ENCODE peak calls at places on chromosomes 6 and 20, in four cellular contexts. P, Z, B and N are unnamed samples. For H3K4me1, the result is how much of the 10 kb centered on the place peaks cover.

GRCh38 chr6:136420853-136421252 is 129.4 kb downstream of the MAP7 start:
- DNase-seq in P (no peak), Z (no peak), B (no peak), N (no peak)

GRCh38 chr6:84568971-84569370 is 195.4 kb downstream of the TBX18 start:
- DNase-seq in P (no peak), Z (no peak), B (no peak), N (peak)

GRCh38 chr20:25282034-25282781 is 34.3 kb downstream of the PYGB start:
- DNase-seq in P (no peak), B (peak), Z (no peak), N (no peak)

GRCh38 chr6:81772741-81773140 is 20.3 kb upstream of the TENT5A start:
- DNase-seq in Z (no peak), P (no peak), B (no peak), N (no peak)

GRCh38 chr20:5843054-5843731 is 93.0 kb downstream of the SHLD1 start:
- DNase-seq in P (no peak), B (no peak), Z (no peak), N (no peak)

GRCh38 chr6:3259491-3259958 is 778 bp downstream of the PSMG4 start:
- DNase-seq in P (no peak), B (peak), Z (no peak), N (peak)

GRCh38 chr20:51738877-51739447 is 29.2 kb downstream of the ATP9A start:
- DNase-seq in P (no peak), B (no peak), Z (no peak), N (no peak)

GRCh38 chr6:47787620-47788497 is 6.0 kb downstream of the OPN5 start:
- DNase-seq in B (peak), Z (no peak), P (no peak), N (peak)

GRCh38 chr20:44050925-44051660 is 135.9 kb downstream of the JPH2 start:
- DNase-seq in Z (peak), B (peak), P (no peak), N (no peak)

GRCh38 chr6:157982297-157982579 is 575 bp downstream of the SYNJ2 start:
- DNase-seq in B (no peak), Z (no peak), P (no peak), N (peak)

GRCh38 chr6:44088827-44089590 is 38.2 kb downstream of the MRPL14 start:
- DNase-seq in B (no peak), Z (no peak), P (no peak), N (no peak)

GRCh38 chr6:80331522-80331921 is 225.1 kb downstream of the BCKDHB start:
- DNase-seq in P (no peak), B (no peak), Z (no peak), N (no peak)

GRCh38 chr20:11585752-11586352 is 331.8 kb upstream of the BTBD3 start:
- DNase-seq in B (no peak), Z (no peak), P (no peak), N (peak)

GRCh38 chr20:11891081-11891826 is 26.4 kb upstream of the BTBD3 start:
- DNase-seq in P (no peak), Z (no peak), B (peak), N (peak)

GRCh38 chr20:5153612-5154542 is 27.1 kb downstream of the CDS2 start:
- DNase-seq in B (no peak), P (no peak), Z (no peak), N (no peak)

GRCh38 chr20:33826270-33826897 is 15.2 kb downstream of the CHMP4B start:
- DNase-seq in Z (no peak), P (no peak), B (no peak), N (peak)

GRCh38 chr20:56372850-56373249 is 14.1 kb downstream of the FAM210B start:
- DNase-seq in B (no peak), Z (no peak), P (no peak), N (no peak)

GRCh38 chr20:53517146-53517545 is 76.5 kb downstream of the ZNF217 start:
- DNase-seq in Z (no peak), B (no peak), P (no peak), N (no peak)

GRCh38 chr6:72321741-72322140 is 300.1 kb upstream of the KCNQ5 start:
- DNase-seq in P (no peak), B (no peak), Z (no peak), N (no peak)

DNA sequence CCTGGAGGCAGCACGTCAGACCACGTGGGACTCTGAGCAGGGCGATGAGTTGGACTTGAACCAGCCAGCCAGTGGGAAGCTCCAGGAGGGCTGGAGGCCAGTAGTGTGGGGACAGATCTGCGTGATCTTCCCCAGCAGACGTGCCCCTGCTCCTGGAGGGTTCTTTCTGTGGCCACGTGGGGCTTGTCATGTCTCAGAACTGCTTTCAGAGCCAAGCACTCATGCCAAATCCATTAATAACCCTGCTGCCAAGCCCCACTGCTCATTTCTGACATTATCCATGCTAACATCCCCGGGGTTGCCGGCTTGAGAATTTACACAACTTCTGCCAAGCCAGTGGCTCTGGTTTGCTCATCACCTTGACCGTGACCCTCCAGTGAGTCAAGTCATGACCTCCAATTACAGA is 38.3 kb downstream of the SIRPA start:
- DNase-seq in P (no peak), B (no peak), Z (no peak), N (no peak)
- TF ChIP-seq POLR2AphosphoS5 in P (no peak), B (peak), Z (peak), N (no peak)

DNA sequence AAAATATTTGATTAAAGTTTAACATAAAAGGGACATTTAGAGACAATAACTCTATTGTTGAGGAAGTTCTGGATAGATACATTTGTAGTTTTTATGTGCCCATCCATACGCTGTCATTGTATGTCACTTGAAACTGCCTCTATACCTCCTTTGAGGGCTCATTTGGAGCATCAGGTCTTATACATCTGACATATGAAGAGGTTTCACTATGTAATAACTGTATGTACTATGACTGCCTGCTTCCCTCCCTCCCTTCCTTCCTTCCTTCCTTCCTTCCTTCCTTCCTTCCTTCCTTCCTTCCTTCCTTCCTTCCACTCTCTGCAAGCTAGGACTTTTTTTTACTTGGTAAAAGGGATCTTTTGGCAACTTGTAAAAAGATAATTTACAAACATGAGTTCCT is 657.5 kb downstream of the GRIK2 start:
- DNase-seq in B (no peak), Z (no peak), P (no peak), N (no peak)
- H3K4me1 ChIP-seq in B (under half), Z (under half), P (under half), N (under half)

GRCh38 chr6:70423189-70424133 is 10.2 kb downstream of the FAM135A start:
- DNase-seq in Z (no peak), P (no peak), B (no peak), N (no peak)
- TF ChIP-seq POLR2AphosphoS5 in Z (no peak), P (no peak), B (no peak), N (no peak)

GRCh38 chr6:4930025-4930692 is 73.7 kb downstream of the RPP40 start:
- DNase-seq in P (no peak), Z (no peak), B (no peak), N (no peak)

GRCh38 chr6:4929319-4929718 is 74.5 kb downstream of the RPP40 start:
- DNase-seq in P (no peak), Z (no peak), B (no peak), N (no peak)

GRCh38 chr6:4931530-4932505 is 72.0 kb downstream of the RPP40 start:
- DNase-seq in P (no peak), Z (no peak), B (no peak), N (peak)

GRCh38 chr6:4935486-4935885 is 68.4 kb downstream of the RPP40 start:
- DNase-seq in Z (no peak), P (no peak), B (no peak), N (no peak)

DNA sequence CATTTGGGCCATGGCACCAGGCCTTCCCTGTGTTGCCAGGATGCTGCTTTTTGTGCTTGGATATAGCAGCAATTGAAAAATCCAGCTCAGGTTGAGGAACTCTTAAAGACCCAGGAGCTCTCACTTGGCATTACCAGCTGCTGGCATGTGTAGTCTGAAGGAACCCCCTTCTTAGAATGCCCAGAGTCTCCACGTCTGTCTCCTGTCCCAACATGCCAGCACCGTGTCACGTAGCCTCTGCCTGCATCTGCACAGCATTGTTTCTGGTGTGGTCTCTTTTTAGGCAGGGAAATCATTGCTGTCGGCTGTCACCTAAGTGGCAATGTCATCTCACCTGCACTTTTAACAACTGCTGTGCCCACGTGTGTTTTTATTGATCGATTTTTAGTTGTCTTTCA is 71.3 kb downstream of the RPP40 start:
- DNase-seq in P (no peak), Z (no peak), B (no peak), N (no peak)
- H3K4me1 ChIP-seq in P (under half), Z (under half), B (under half), N (under half)

GRCh38 chr6:34414999-34415858 is 10.6 kb downstream of the RPS10 start:
- DNase-seq in B (no peak), Z (no peak), P (no peak), N (peak)

GRCh38 chr6:34412643-34413214 is 13.1 kb downstream of the RPS10 start:
- DNase-seq in P (no peak), B (no peak), Z (no peak), N (no peak)

GRCh38 chr6:34412054-34412453 is 13.8 kb downstream of the RPS10 start:
- DNase-seq in P (no peak), Z (no peak), B (no peak), N (no peak)

GRCh38 chr6:34418367-34418766 is 7.5 kb downstream of the RPS10 start:
- DNase-seq in B (no peak), P (no peak), Z (no peak), N (no peak)

DNA sequence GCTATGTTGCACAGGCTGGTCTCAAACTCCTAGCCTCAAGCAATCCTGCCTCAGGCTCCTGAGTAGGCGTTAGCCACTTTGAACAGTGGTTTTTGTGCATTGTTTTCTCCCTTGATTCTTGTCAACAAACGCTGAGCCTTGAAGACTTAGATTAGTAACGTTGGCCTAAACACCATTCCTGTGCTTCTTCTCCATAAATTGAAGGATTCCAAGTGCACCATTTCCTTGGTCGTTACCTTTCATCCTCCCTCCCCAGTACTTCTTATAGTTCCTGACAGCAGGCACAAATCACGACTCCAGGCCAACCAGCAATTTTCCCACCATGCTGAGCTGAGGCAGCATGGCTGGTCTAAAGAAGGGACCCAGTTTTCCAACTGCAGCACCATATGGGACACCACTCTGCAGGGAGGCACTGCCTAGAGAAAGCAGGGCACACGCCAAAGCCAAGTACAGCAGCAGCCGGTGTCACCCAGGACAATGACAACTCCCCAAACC is 8.9 kb downstream of the RPS10 start:
- DNase-seq in B (no peak), P (no peak), Z (no peak), N (no peak)
- TF ChIP-seq POLR2AphosphoS5 in B (no peak), P (peak), Z (no peak), N (peak)

GRCh38 chr6:83167726-83168278 is 25.3 kb downstream of the PGM3 start:
- DNase-seq in Z (no peak), P (no peak), B (no peak), N (no peak)

GRCh38 chr6:83169511-83169910 is 23.6 kb downstream of the PGM3 start:
- DNase-seq in P (no peak), Z (no peak), B (no peak), N (no peak)

GRCh38 chr6:83168556-83168955 is 24.5 kb downstream of the PGM3 start:
- DNase-seq in P (no peak), B (no peak), Z (no peak), N (no peak)

DNA sequence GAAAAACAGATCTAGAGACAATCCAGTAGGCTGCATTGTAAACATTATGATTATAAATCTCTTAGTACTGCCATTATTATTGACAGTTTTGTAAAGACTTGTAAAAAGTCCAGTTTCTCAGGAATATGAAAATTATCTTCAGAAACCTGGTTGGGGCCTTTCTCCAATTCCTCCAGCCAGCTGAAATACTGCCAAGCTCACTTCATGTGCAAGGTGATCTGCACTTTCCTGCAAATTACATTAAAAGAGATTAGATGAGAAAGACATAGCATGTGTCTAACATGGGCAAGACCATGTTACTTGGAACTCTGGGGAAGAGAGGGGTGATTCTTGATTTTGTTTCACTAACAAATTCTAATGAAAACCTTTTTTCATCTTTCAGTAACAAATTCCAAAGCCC is 24.0 kb downstream of the PGM3 start:
- DNase-seq in B (no peak), P (no peak), Z (no peak), N (no peak)
- H3K4me1 ChIP-seq in B (under half), P (under half), Z (under half), N (under half)

DNA sequence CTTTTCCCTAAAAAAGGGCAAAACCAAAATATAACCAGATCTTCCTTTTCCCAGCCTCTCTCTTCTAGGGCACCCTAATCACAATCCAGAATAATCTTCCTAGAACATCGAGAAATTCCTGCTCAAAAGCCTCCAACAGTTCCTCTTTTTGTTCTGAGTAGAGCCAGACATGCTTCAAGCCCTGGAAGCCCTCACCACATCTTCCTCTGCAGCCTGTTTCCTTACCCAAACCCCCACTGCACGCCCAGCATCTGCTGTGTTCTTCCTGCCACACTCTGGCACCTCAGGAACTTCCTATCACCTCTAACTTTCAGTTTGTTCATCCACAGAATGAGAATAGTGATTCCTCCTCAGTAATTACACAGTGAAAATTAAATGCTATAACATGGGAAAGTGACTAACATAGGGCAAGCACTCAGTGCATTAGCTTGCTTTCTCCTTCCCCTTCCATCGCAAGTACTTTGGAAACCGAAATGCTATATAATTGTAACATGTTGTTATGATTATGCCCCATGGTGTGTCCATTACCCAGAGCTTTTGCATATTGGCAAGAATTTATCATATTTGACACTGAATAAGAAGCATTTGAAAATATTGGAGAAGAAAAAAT is 26.3 kb downstream of the C6orf89 start:
- DNase-seq in P (no peak), Z (no peak), B (no peak), N (no peak)
- TF ChIP-seq POLR2AphosphoS5 in P (no peak), Z (no peak), B (no peak), N (no peak)

GRCh38 chr6:33787954-33788693 is 806 bp downstream of the LEMD2 start:
- DNase-seq in Z (peak), P (no peak), B (peak), N (peak)
- H3K4me1 ChIP-seq in Z (under half), P (under half), B (half or more), N (half or more)

DNA sequence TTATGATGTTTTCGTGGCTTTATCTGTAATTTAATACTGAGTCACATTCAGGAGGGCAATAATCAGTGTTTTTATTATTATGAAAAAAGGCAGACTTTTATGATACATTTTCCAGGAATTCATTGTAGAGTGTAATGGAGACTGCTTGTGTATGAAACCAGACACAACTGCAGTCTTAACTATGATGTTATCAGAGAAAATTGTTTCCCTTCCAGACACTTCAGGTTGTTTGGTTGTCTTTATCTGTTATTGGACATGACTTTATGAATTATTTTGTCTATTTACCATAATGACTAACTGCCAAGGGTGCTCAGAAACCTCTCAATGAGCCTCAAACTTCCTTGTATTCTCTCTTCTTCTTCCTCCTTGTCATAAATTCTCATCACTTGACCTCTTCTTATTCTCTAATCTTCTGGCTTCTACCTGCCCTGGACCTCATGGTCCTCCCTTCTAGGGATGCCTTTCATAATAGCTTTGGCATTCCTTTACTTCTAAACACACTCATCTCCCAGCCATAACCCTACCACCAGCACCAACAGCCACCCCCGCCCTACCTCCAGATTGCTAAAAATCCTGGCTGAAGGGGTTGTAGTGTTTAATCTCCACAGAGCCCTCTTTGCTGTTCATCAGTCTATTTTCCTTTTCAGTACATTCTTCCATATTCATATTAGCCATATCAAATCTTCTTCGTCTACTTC is 492.5 kb downstream of the CDKAL1 start:
- DNase-seq in P (no peak), Z (no peak), B (no peak), N (no peak)
- TF ChIP-seq POLR2AphosphoS5 in P (no peak), Z (no peak), B (no peak), N (no peak)

GRCh38 chr20:32463642-32464400 is 105.7 kb downstream of the ASXL1 start:
- DNase-seq in B (peak), P (no peak), Z (no peak), N (peak)

GRCh38 chr20:32461836-32462600 is 103.9 kb downstream of the ASXL1 start:
- DNase-seq in P (no peak), Z (no peak), B (no peak), N (no peak)

GRCh38 chr20:32465092-32465900 is 107.2 kb downstream of the ASXL1 start:
- DNase-seq in P (no peak), Z (no peak), B (peak), N (no peak)

GRCh38 chr20:32464401-32465091 is 106.4 kb downstream of the ASXL1 start:
- DNase-seq in Z (no peak), B (peak), P (no peak), N (no peak)

GRCh38 chr20:32462900-32463641 is 104.9 kb downstream of the ASXL1 start:
- DNase-seq in B (peak), Z (no peak), P (no peak), N (no peak)
- H3K4me1 ChIP-seq in B (half or more), Z (half or more), P (under half), N (under half)